ENCODE peak calls at places on chromosome 22, in eight cellular contexts. S, W, P, I, X, U, F and Y are unnamed samples.

GRCh38 chr22:43697894-43698293 is 114.2 kb downstream of the EFCAB6 start:
- DNase-seq in S (no peak), W (no peak), P (no peak), I (no peak), X (no peak), U (no peak), F (no peak), Y (no peak)

GRCh38 chr22:48755332-48755949 is 1072.2 kb downstream of the BRD1 start:
- DNase-seq in S (no peak), W (no peak), P (peak; percentile 37), I (no peak), X (no peak), U (no peak), F (no peak), Y (no peak)

GRCh38 chr22:24410110-24410856 is 17.1 kb upstream of the ADORA2A start:
- DNase-seq in S (no peak), W (peak; percentile 23), P (peak; percentile 59), I (no peak), X (no peak), U (peak; percentile 23), F (no peak), Y (no peak)

GRCh38 chr22:19704355-19705015 is 9.8 kb upstream of the SEPTIN5 start:
- DNase-seq in S (no peak), W (no peak), P (no peak), I (peak; percentile 15), X (no peak), U (peak; percentile 35), F (no peak), Y (no peak)

GRCh38 chr22:23850136-23850611 is 7.5 kb upstream of the SLC2A11 start:
- DNase-seq in S (no peak), W (no peak), P (no peak), I (no peak), X (no peak), U (peak; percentile 52), F (no peak), Y (no peak)

GRCh38 chr22:33841281-33842005 is 78.8 kb downstream of the LARGE1 start:
- DNase-seq in S (no peak), W (peak; percentile 16), P (no peak), I (no peak), X (no peak), U (no peak), F (no peak), Y (no peak)

GRCh38 chr22:30949934-30950660 is 18.5 kb downstream of the MORC2 start:
- DNase-seq in S (no peak), W (no peak), P (no peak), I (no peak), X (no peak), U (no peak), F (no peak), Y (no peak)

GRCh38 chr22:24593810-24594568 is 1.1 kb upstream of the LRRC75B start:
- DNase-seq in S (no peak), W (no peak), P (no peak), I (no peak), X (no peak), U (no peak), F (no peak), Y (no peak)

GRCh38 chr22:24953294-24954113 is 988 bp downstream of the KIAA1671 start:
- DNase-seq in S (no peak), W (no peak), P (no peak), I (no peak), X (no peak), U (no peak), F (no peak), Y (no peak)

GRCh38 chr22:23767673-23768548 is at the start of gene CHCHD10:
- DNase-seq in S (peak; percentile 60), W (peak; percentile 64), P (peak; percentile 83), I (peak; percentile 71), X (peak; percentile 95), U (peak; percentile 95), F (peak; percentile 65), Y (peak; percentile 95)

GRCh38 chr22:22768885-22769284 is 118.7 kb upstream of the IGLL5 start:
- DNase-seq in S (no peak), W (no peak), P (no peak), I (no peak), X (no peak), U (no peak), F (no peak), Y (no peak)

GRCh38 chr22:21585389-21585788 is 17.9 kb downstream of the UBE2L3 start:
- DNase-seq in S (no peak), W (no peak), P (no peak), I (no peak), X (no peak), U (no peak), F (no peak), Y (no peak)

GRCh38 chr22:23862103-23862502 is 4.4 kb downstream of the SLC2A11 start:
- DNase-seq in S (peak; percentile 32), W (peak; percentile 63), P (no peak), I (no peak), X (no peak), U (no peak), F (peak; percentile 52), Y (no peak)

GRCh38 chr22:30931541-30932300 is 36.9 kb downstream of the MORC2 start:
- DNase-seq in S (no peak), W (no peak), P (no peak), I (no peak), X (no peak), U (no peak), F (no peak), Y (no peak)

GRCh38 chr22:22681221-22681739 is 36.9 kb downstream of the GGTLC2 start:
- DNase-seq in S (no peak), W (peak; percentile 54), P (no peak), I (no peak), X (no peak), U (no peak), F (no peak), Y (no peak)

GRCh38 chr22:48834404-48834803 is 993.3 kb downstream of the BRD1 start:
- DNase-seq in S (no peak), W (no peak), P (no peak), I (no peak), X (no peak), U (no peak), F (no peak), Y (no peak)

GRCh38 chr22:30422481-30423295 is 2.9 kb upstream of the MTFP1 start:
- DNase-seq in S (peak; percentile 89), W (peak; percentile 91), P (peak; percentile 52), I (peak; percentile 68), X (no peak), U (peak; percentile 91), F (peak; percentile 75), Y (no peak)

GRCh38 chr22:39349967-39350802 is at the start of gene SYNGR1:
- DNase-seq in S (no peak), W (no peak), P (no peak), I (no peak), X (peak; percentile 34), U (no peak), F (no peak), Y (no peak)
- TF ChIP-seq CTCF in S (no peak), W (no peak), P (no peak), I (no peak), X (peak; percentile 19), U (no peak), F (no peak), Y (no peak)

GRCh38 chr22:37194750-37195149 is 6.7 kb upstream of the C1QTNF6 start:
- DNase-seq in S (no peak), W (no peak), P (no peak), I (peak; percentile 9), X (no peak), U (no peak), F (no peak), Y (no peak)

GRCh38 chr22:37195921-37196320 is 7.9 kb upstream of the C1QTNF6 start:
- DNase-seq in S (no peak), W (peak; percentile 38), P (no peak), I (peak; percentile 12), X (no peak), U (peak; percentile 40), F (no peak), Y (no peak)

GRCh38 chr22:37197451-37198289 is 9.6 kb upstream of the C1QTNF6 start:
- DNase-seq in S (peak; percentile 92), W (peak; percentile 84), P (no peak), I (peak; percentile 76), X (no peak), U (peak; percentile 84), F (peak; percentile 91), Y (no peak)

GRCh38 chr22:37198290-37199102 is 10.4 kb upstream of the C1QTNF6 start:
- DNase-seq in S (peak; percentile 57), W (peak; percentile 70), P (peak; percentile 97), I (peak; percentile 85), X (peak; percentile 94), U (peak; percentile 93), F (peak; percentile 74), Y (peak; percentile 50)

GRCh38 chr22:37196539-37197450 is 8.7 kb upstream of the C1QTNF6 start:
- DNase-seq in S (peak; percentile 56), W (peak; percentile 93), P (no peak), I (peak; percentile 91), X (no peak), U (peak; percentile 93), F (peak; percentile 77), Y (no peak)
- TF ChIP-seq CTCF in S (no peak), W (peak; percentile 17), P (no peak), I (peak; percentile 35), X (no peak), U (peak; percentile 43), F (no peak), Y (no peak)

GRCh38 chr22:50144005-50144614 is 26.4 kb upstream of the PANX2 start:
- DNase-seq in S (no peak), W (no peak), P (no peak), I (no peak), X (no peak), U (no peak), F (no peak), Y (no peak)
- TF ChIP-seq CTCF in S (no peak), W (no peak), P (no peak), I (no peak), X (no peak), U (no peak), F (no peak), Y (no peak)

DNA sequence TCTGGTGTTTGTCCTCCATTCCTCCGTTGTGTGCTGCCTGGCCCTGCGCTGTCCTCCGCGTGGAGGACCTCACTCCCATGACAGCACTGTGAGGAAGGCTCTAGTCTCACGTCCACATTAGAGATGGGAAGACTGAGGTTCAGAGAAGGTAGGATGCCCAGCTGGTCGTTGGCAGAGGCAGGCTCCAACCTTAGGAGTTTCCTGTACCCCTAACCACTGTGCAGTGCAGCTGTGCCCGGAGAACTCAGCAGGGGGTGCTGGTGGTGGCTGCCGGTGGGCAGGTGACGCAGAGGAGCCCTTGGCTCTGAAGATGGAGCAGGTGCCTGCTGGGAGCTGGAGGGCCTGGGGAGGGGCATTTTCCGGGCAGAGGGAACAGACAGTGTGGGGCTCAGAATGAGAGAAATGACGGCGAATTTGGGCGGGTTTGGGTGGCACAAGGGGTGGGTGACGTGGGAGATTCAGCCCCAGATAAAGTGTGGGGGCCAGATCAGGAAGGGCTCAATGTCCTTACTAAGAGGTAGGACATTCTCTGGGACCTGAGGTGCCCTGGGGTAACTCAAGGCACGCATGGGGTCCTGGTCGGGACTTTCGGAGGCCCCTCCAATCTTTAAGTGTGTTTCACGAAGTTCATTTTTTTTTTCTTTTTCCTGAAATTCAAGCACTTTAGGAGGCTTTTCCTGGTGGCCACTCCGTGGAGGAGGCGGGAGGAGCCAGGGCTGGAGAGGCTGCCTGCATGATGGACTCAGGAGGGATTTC is 535.0 kb downstream of the TBC1D22A start:
- DNase-seq in S (no peak), W (no peak), P (peak; percentile 19), I (no peak), X (no peak), U (no peak), F (no peak), Y (no peak)
- TF ChIP-seq CTCF in S (no peak), W (no peak), P (no peak), I (no peak), X (no peak), U (no peak), F (no peak), Y (no peak)

GRCh38 chr22:34943830-34944229 is 122.1 kb upstream of the ISX start:
- DNase-seq in S (no peak), W (no peak), P (no peak), I (no peak), X (no peak), U (no peak), F (no peak), Y (no peak)
- TF ChIP-seq CTCF in S (peak; percentile 5), W (no peak), P (no peak), I (no peak), X (peak; percentile 21), U (no peak), F (no peak), Y (no peak)